ENCODE peak calls at places on chromosome 2, in four cellular contexts. One of them, this sample, is unnamed.

GRCh38 chr2:218043701-218044109 is 25.3 kb upstream of the RUFY4 start:
- DNase-seq in HepG2: no peak
- DNase-seq in SK-N-SH: no peak
- DNase-seq in K562: no peak
- DNase-seq in this sample: no peak

GRCh38 chr2:71798266-71799012 is 345.1 kb downstream of the DYSF start:
- DNase-seq in K562: peak; percentile 84
- DNase-seq in HepG2: peak; percentile 61
- DNase-seq in SK-N-SH: peak; percentile 64
- DNase-seq in this sample: peak; percentile 18

GRCh38 chr2:5250482-5250881 is 441.7 kb upstream of the SOX11 start:
- DNase-seq in K562: no peak
- DNase-seq in HepG2: no peak
- DNase-seq in SK-N-SH: no peak
- DNase-seq in this sample: no peak

GRCh38 chr2:143128681-143129580 is at the start of gene ARHGAP15:
- DNase-seq in HepG2: no peak
- DNase-seq in K562: no peak
- DNase-seq in SK-N-SH: no peak
- DNase-seq in this sample: peak; percentile 68

GRCh38 chr2:109558076-109558882 is 55.5 kb downstream of the SEPTIN10 start:
- DNase-seq in HepG2: peak; percentile 96
- DNase-seq in SK-N-SH: no peak
- DNase-seq in K562: no peak
- DNase-seq in this sample: peak; percentile 47

GRCh38 chr2:236646441-236646840 is 76.8 kb downstream of the ACKR3 start:
- DNase-seq in HepG2: no peak
- DNase-seq in SK-N-SH: no peak
- DNase-seq in K562: no peak
- DNase-seq in this sample: no peak

GRCh38 chr2:215903208-215903607 is 110.1 kb downstream of the MREG start:
- DNase-seq in SK-N-SH: no peak
- DNase-seq in HepG2: no peak
- DNase-seq in K562: no peak
- DNase-seq in this sample: no peak

GRCh38 chr2:231800493-231801091 is 14.3 kb downstream of the COPS7B start:
- DNase-seq in SK-N-SH: peak; percentile 59
- DNase-seq in K562: peak; percentile 35
- DNase-seq in HepG2: peak; percentile 55
- DNase-seq in this sample: peak; percentile 52

GRCh38 chr2:42010743-42011298 is 37.0 kb upstream of the PKDCC start:
- DNase-seq in K562: no peak
- DNase-seq in HepG2: no peak
- DNase-seq in SK-N-SH: no peak
- DNase-seq in this sample: no peak

GRCh38 chr2:79887747-79888374 is 375.0 kb downstream of the CTNNA2 start:
- DNase-seq in K562: peak; percentile 40
- DNase-seq in HepG2: peak; percentile 61
- DNase-seq in SK-N-SH: peak; percentile 54
- DNase-seq in this sample: peak; percentile 40

GRCh38 chr2:42872736-42873135 is 80.4 kb upstream of the HAAO start:
- DNase-seq in SK-N-SH: no peak
- DNase-seq in HepG2: no peak
- DNase-seq in K562: no peak
- DNase-seq in this sample: no peak

GRCh38 chr2:4763009-4763408 is 929.2 kb upstream of the SOX11 start:
- DNase-seq in K562: no peak
- DNase-seq in SK-N-SH: peak; percentile 62
- DNase-seq in HepG2: no peak
- DNase-seq in this sample: no peak

GRCh38 chr2:127630409-127631183 is 15.4 kb upstream of the GPR17 start:
- DNase-seq in SK-N-SH: no peak
- DNase-seq in HepG2: no peak
- DNase-seq in K562: no peak
- DNase-seq in this sample: peak; percentile 29

GRCh38 chr2:224206816-224207215 is 167.7 kb upstream of the SERPINE2 start:
- DNase-seq in K562: no peak
- DNase-seq in HepG2: no peak
- DNase-seq in SK-N-SH: no peak
- DNase-seq in this sample: no peak

GRCh38 chr2:100246163-100247145 is 75.8 kb downstream of the LONRF2 start:
- DNase-seq in SK-N-SH: peak; percentile 49
- DNase-seq in HepG2: peak; percentile 27
- DNase-seq in K562: peak; percentile 60
- DNase-seq in this sample: no peak

GRCh38 chr2:215505044-215505786 is 69.3 kb upstream of the FN1 start:
- DNase-seq in SK-N-SH: no peak
- DNase-seq in K562: peak; percentile 29
- DNase-seq in HepG2: peak; percentile 90
- DNase-seq in this sample: peak; percentile 2

GRCh38 chr2:196229013-196229412 is 57.6 kb upstream of the STK17B start:
- DNase-seq in K562: no peak
- DNase-seq in SK-N-SH: no peak
- DNase-seq in HepG2: no peak
- DNase-seq in this sample: no peak

GRCh38 chr2:15457868-15458267 is 103.3 kb downstream of the NBAS start:
- DNase-seq in K562: no peak
- DNase-seq in SK-N-SH: no peak
- DNase-seq in HepG2: no peak
- DNase-seq in this sample: no peak

GRCh38 chr2:44771510-44771909 is 170.0 kb upstream of the SIX3 start:
- DNase-seq in K562: no peak
- DNase-seq in SK-N-SH: no peak
- DNase-seq in HepG2: peak; percentile 23
- DNase-seq in this sample: no peak

GRCh38 chr2:189412330-189412953 is 28.8 kb upstream of the WDR75 start:
- DNase-seq in SK-N-SH: peak; percentile 32
- DNase-seq in HepG2: peak; percentile 39
- DNase-seq in K562: peak; percentile 22
- DNase-seq in this sample: no peak

GRCh38 chr2:111071480-111072143 is 49.1 kb upstream of the BCL2L11 start:
- DNase-seq in K562: no peak
- DNase-seq in HepG2: no peak
- DNase-seq in SK-N-SH: no peak
- DNase-seq in this sample: no peak

GRCh38 chr2:65186093-65186868 is 41.4 kb upstream of the ACTR2 start:
- DNase-seq in SK-N-SH: no peak
- DNase-seq in K562: no peak
- DNase-seq in HepG2: peak; percentile 82
- DNase-seq in this sample: no peak

GRCh38 chr2:4219571-4219970 is 516.2 kb downstream of the DCDC2C start:
- DNase-seq in HepG2: no peak
- DNase-seq in SK-N-SH: no peak
- DNase-seq in K562: no peak
- DNase-seq in this sample: no peak

GRCh38 chr2:56522605-56523089 is 338.9 kb downstream of the CCDC85A start:
- DNase-seq in SK-N-SH: no peak
- DNase-seq in K562: no peak
- DNase-seq in HepG2: no peak
- DNase-seq in this sample: no peak

GRCh38 chr2:44351088-44351487 is 10.2 kb downstream of the PREPL start:
- DNase-seq in SK-N-SH: no peak
- DNase-seq in HepG2: no peak
- DNase-seq in K562: no peak
- DNase-seq in this sample: no peak

GRCh38 chr2:116719841-116720240 is 1094.7 kb upstream of the DDX18 start:
- DNase-seq in SK-N-SH: no peak
- DNase-seq in HepG2: no peak
- DNase-seq in K562: no peak
- DNase-seq in this sample: no peak

GRCh38 chr2:239577913-239578312 is 177.1 kb upstream of the HDAC4 start:
- DNase-seq in SK-N-SH: no peak
- DNase-seq in HepG2: peak; percentile 51
- DNase-seq in K562: no peak
- DNase-seq in this sample: no peak

GRCh38 chr2:199704358-199705238 is 146.4 kb downstream of the FTCDNL1 start:
- DNase-seq in K562: peak; percentile 19
- DNase-seq in SK-N-SH: no peak
- DNase-seq in HepG2: peak; percentile 53
- DNase-seq in this sample: peak; percentile 25

GRCh38 chr2:31558401-31559295 is 22.1 kb downstream of the SRD5A2 start:
- DNase-seq in SK-N-SH: no peak
- DNase-seq in K562: no peak
- DNase-seq in HepG2: peak; percentile 77
- DNase-seq in this sample: peak; percentile 46

GRCh38 chr2:179817181-179817841 is 44.1 kb downstream of the ZNF385B start:
- DNase-seq in SK-N-SH: no peak
- DNase-seq in K562: no peak
- DNase-seq in HepG2: no peak
- DNase-seq in this sample: no peak

GRCh38 chr2:28352104-28352503 is 40.6 kb upstream of the FOSL2 start:
- DNase-seq in HepG2: no peak
- DNase-seq in SK-N-SH: no peak
- DNase-seq in K562: no peak
- DNase-seq in this sample: no peak

GRCh38 chr2:16654775-16655456 is 10.7 kb downstream of the CYRIA start:
- DNase-seq in HepG2: no peak
- DNase-seq in K562: no peak
- DNase-seq in SK-N-SH: no peak
- DNase-seq in this sample: no peak

GRCh38 chr2:40033781-40034180 is 254.7 kb upstream of the THUMPD2 start:
- DNase-seq in K562: no peak
- DNase-seq in HepG2: no peak
- DNase-seq in SK-N-SH: no peak
- DNase-seq in this sample: no peak

GRCh38 chr2:221005338-221005737 is 566.8 kb downstream of the EPHA4 start:
- DNase-seq in SK-N-SH: no peak
- DNase-seq in K562: no peak
- DNase-seq in HepG2: no peak
- DNase-seq in this sample: no peak

GRCh38 chr2:168456526-168457176 is 579 bp downstream of the CERS6 start:
- DNase-seq in HepG2: peak; percentile 40
- DNase-seq in SK-N-SH: peak; percentile 82
- DNase-seq in K562: peak; percentile 65
- DNase-seq in this sample: peak; percentile 36

GRCh38 chr2:106157416-106157815 is 36.7 kb downstream of the UXS1 start:
- DNase-seq in SK-N-SH: no peak
- DNase-seq in K562: no peak
- DNase-seq in HepG2: no peak
- DNase-seq in this sample: no peak

GRCh38 chr2:203685081-203685621 is 21.3 kb upstream of the CD28 start:
- DNase-seq in HepG2: no peak
- DNase-seq in K562: no peak
- DNase-seq in SK-N-SH: no peak
- DNase-seq in this sample: no peak

GRCh38 chr2:26355038-26355995 is 8.7 kb upstream of the ADGRF3 start:
- DNase-seq in K562: peak; percentile 58
- DNase-seq in SK-N-SH: no peak
- DNase-seq in HepG2: no peak
- DNase-seq in this sample: no peak

DNA sequence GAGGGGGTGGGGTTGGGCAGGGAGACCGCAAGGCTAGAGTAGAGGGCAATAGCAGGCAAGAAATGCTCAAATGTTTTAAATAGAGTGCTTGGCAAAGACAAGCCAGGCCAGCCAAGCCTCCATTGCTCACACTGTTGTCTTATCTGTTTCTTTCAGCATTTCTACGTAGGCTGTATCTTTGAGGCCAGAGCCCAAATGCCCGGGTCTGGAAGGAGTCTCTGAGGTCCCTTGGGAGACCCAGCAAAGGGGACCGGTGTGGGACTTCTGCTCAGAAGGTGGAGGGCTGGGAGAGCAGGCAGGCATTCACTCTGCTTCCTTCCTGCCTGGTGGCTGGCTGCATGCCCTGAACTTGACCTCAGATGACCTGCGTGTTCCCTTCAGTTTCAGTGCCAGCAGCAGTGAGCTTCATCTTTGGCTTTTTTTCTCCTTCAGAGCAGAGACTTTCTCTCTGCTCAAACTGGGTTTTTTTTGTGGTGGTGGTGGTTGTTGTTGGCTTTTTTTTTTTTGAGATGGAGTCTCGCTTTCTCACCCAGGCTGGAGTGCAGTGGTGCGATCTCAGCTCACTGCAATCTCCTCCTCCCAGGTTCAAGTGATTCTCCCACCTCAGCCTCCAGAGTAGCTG is 13.7 kb upstream of the TET3 start:
- DNase-seq in HepG2: peak; percentile 29
- DNase-seq in SK-N-SH: peak; percentile 50
- DNase-seq in K562: peak; percentile 62
- DNase-seq in this sample: peak; percentile 85
- TF ChIP-seq GABPA in HepG2: no peak
- TF ChIP-seq GABPA in SK-N-SH: no peak
- TF ChIP-seq GABPA in K562: peak; percentile 34
- TF ChIP-seq GABPA in this sample: no peak

DNA sequence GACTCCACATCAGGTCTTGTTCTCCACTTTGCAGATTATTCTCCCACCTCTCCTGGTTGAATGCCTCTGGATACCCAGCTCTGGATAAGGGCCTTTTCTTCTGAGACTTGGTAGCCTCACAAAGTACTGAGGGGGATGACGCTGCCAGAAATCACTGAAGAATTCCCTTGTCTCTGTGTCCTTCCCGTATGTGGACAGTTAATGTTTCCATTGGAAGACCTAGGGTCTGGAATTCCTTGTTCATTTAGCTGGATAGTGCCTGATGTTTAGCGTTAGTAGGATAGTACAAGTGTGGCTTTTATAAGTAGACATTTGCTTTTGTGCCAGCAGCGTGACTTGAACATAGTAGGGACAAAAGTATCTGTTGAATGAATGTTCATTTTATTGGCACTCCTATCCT is 76.9 kb downstream of the CLHC1 start:
- DNase-seq in HepG2: no peak
- DNase-seq in K562: no peak
- DNase-seq in SK-N-SH: no peak
- DNase-seq in this sample: no peak
- TF ChIP-seq POLR2AphosphoS5 in HepG2: no peak
- TF ChIP-seq POLR2AphosphoS5 in K562: no peak
- TF ChIP-seq POLR2AphosphoS5 in SK-N-SH: no peak
- TF ChIP-seq POLR2AphosphoS5 in this sample: no peak

GRCh38 chr2:113282747-113283533 is 4.2 kb upstream of the PAX8 start:
- DNase-seq in K562: no peak
- DNase-seq in SK-N-SH: no peak
- DNase-seq in HepG2: peak; percentile 91
- DNase-seq in this sample: no peak
- TF ChIP-seq CTCF in K562: no peak
- TF ChIP-seq CTCF in SK-N-SH: peak; percentile 27
- TF ChIP-seq CTCF in HepG2: peak; percentile 66
- TF ChIP-seq CTCF in this sample: no peak

GRCh38 chr2:68423966-68424650 is 43.0 kb downstream of the FBXO48 start:
- DNase-seq in SK-N-SH: no peak
- DNase-seq in K562: no peak
- DNase-seq in HepG2: no peak
- DNase-seq in this sample: peak; percentile 96
- TF ChIP-seq GABPA in SK-N-SH: no peak
- TF ChIP-seq GABPA in K562: peak; percentile 39
- TF ChIP-seq GABPA in HepG2: no peak
- TF ChIP-seq GABPA in this sample: no peak